ENCODE peak calls at places on chromosome 20, in five cellular contexts. P is MM.1S, M is left lung, S is PC-9, G is AG09309. O is an unnamed sample.
A peak's percentile ranks its signal among the peaks of the same experiment; 100 is the strongest.

GRCh38 chr20:1013566-1014340 is 11.6 kb upstream of the RSPO4 start:
- DNase-seq in P (no peak), M (no peak), S (no peak), G (no peak), O (no peak)

GRCh38 chr20:33444797-33445560 is 1.4 kb upstream of the SNTA1 start:
- DNase-seq in P (peak; percentile 52), M (no peak), S (no peak), G (no peak), O (peak; percentile 13)

GRCh38 chr20:56631990-56632327 is 2.9 kb downstream of the TFAP2C start:
- DNase-seq in P (no peak), M (no peak), S (peak; percentile 21), G (no peak), O (peak; percentile 18)

GRCh38 chr20:13037727-13038126 is 29.0 kb downstream of the SPTLC3 start:
- DNase-seq in P (no peak), M (no peak), S (no peak), G (no peak), O (no peak)

GRCh38 chr20:6698056-6698455 is 69.4 kb upstream of the BMP2 start:
- DNase-seq in P (no peak), M (no peak), S (peak; percentile 67), G (no peak), O (no peak)

GRCh38 chr20:17995967-17996819 is 27.4 kb downstream of the MGME1 start:
- DNase-seq in P (peak; percentile 62), M (no peak), S (no peak), G (peak; percentile 40), O (peak; percentile 70)

GRCh38 chr20:64161595-64162238 is 2.5 kb upstream of the MYT1 start:
- DNase-seq in P (no peak), M (no peak), S (no peak), G (no peak), O (peak; percentile 43)

GRCh38 chr20:11698124-11698523 is 219.6 kb upstream of the BTBD3 start:
- DNase-seq in P (no peak), M (no peak), S (peak; percentile 42), G (no peak), O (no peak)

GRCh38 chr20:59242714-59243626 is 57.4 kb upstream of the EDN3 start:
- DNase-seq in P (no peak), M (no peak), S (peak; percentile 9), G (no peak), O (no peak)

GRCh38 chr20:62356948-62357667 is 10.0 kb downstream of the LAMA5 start:
- DNase-seq in P (no peak), M (no peak), S (peak; percentile 74), G (no peak), O (peak; percentile 78)
- H3K4me3 ChIP-seq in P (no peak overlapping the region), M (no peak overlapping the region), S (peak overlapping the region; percentile 55), G (no peak overlapping the region), O (no peak overlapping the region)

GRCh38 chr20:49979030-49979832 is 3.5 kb upstream of the SNAI1 start:
- DNase-seq in P (peak; percentile 40), M (peak; percentile 48), S (peak; percentile 35), G (no peak), O (no peak)
- TF ChIP-seq CTCF in P (peak; percentile 99), M (peak; percentile 99), S (peak; percentile 100), G (peak; percentile 90), O (peak; percentile 99)

GRCh38 chr20:53579581-53580375 is 13.9 kb downstream of the ZNF217 start:
- DNase-seq in P (no peak), M (peak; percentile 32), S (peak; percentile 94), G (peak; percentile 75), O (peak; percentile 85)

GRCh38 chr20:53580376-53581111 is 13.1 kb downstream of the ZNF217 start:
- DNase-seq in P (no peak), M (peak; percentile 10), S (no peak), G (no peak), O (no peak)

GRCh38 chr20:53581444-53582311 is 12.0 kb downstream of the ZNF217 start:
- DNase-seq in P (peak; percentile 82), M (no peak), S (no peak), G (no peak), O (no peak)

GRCh38 chr20:53579266-53579580 is 14.4 kb downstream of the ZNF217 start:
- DNase-seq in P (no peak), M (peak; percentile 3), S (no peak), G (no peak), O (no peak)

DNA sequence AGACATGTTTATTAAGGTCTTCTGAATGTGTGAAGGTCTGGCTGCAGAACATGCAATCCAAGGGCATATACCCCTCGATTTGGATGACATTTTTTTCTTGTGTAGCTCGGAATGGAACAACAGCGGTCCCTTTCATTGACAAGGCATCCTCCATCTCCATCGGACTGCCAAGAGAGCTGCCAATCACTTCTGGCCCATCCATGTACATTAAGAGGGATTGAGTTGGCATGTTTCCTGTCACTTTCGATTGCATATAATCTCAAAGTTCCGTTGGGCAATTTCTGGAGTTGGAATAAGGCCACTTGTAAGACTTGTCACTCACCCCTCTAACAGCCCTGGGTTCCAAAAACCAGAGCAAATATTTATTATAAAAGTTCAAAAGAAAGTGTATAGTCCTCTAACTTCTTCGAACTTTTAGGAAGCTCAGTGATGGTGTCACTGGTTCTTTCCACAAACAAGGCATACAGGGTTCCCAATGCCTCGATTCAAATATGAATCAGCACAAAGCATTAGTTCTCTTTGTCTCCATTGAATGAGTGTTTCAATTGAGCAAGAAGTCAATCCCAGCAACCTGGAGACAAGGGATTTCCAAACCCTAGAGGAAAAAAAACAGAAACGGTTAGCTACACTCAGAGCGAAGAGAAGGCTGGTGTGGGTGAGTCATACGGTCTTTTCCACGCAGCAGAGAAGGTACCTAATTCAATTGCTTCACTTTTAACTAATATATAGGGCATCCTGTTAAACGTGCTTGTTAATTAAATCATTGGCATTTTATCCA is 10.9 kb downstream of the ZNF217 start:
- DNase-seq in P (no peak), M (no peak), S (peak; percentile 97), G (peak; percentile 91), O (peak; percentile 96)
- H3K4me3 ChIP-seq in P (peak overlapping the region; percentile 70), M (peak overlapping the region; percentile 9), S (peak overlapping the region; percentile 18), G (no peak overlapping the region), O (no peak overlapping the region)

DNA sequence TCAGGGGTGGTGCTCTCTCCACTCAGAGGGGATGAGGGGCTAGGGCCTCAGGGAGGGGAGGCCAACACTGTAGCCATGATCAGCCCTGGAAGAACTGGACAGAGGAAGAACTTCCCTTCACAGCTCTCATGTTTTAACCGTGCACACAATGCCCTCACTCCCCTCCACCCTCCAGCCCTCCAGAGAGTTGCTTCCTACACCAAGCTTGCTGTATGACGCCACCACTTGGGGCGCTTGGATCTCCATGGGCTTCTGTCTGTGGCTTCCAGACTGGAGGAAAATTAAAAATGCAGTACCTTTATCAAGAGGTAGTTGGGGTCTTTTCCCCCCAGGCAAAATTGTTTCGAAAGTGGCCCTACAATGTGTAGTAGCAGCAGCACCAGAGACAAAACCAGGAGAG is 48.4 kb downstream of the ARHGAP40 start:
- DNase-seq in P (no peak), M (no peak), S (no peak), G (no peak), O (no peak)
- TF ChIP-seq CTCF in P (no peak), M (no peak), S (no peak), G (no peak), O (no peak)

DNA sequence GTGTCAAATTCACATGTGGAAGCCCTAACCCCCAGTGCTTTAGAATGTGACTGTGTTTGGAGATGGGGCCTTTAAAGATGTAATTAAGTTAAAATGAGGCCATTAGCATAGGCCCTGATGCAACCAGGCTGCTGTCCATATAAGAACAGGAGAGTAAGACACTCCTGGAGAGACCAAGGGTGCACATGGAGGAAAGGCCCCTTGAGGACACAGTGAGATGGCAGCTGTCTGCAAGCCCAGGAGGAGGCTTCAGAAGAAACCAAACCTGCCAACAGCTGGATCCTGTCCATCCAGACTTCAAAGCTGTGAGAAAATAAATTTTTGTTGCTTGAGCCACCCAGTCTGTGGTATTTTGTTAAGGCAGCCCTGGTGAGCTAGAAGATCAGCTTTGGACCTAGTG is 16.8 kb upstream of the SNRPB2 start:
- DNase-seq in P (no peak), M (no peak), S (no peak), G (no peak), O (no peak)
- H3K4me3 ChIP-seq in P (no peak overlapping the region), M (no peak overlapping the region), S (no peak overlapping the region), G (no peak overlapping the region), O (no peak overlapping the region)

DNA sequence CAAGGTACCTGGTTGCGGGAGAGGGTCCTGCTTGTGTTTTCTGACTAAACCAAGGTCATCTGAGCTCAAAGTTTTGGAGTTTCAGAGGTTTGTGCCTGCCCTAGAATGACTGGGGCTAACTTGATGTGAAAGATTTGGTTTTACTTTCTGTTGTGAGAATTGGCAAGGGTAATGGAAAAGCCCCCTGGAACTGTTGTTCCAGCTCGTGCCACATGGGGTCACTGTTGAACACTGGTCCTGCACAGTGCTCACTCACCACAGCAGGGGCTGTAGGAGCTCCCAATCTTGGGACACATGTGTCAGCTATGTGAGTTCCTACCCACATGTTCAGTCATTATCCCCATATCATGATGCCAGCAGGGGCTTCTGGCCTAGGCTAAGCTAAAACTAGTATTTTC is 6.5 kb downstream of the TGM6 start:
- DNase-seq in P (peak; percentile 81), M (no peak), S (no peak), G (no peak), O (peak; percentile 16)
- TF ChIP-seq CTCF in P (peak; percentile 81), M (no peak), S (peak; percentile 69), G (peak; percentile 40), O (peak; percentile 41)

GRCh38 chr20:34675561-34675960 is 1.3 kb downstream of the PIGU start:
- DNase-seq in P (no peak), M (no peak), S (no peak), G (no peak), O (no peak)
- H3K4me3 ChIP-seq in P (no peak overlapping the region), M (no peak overlapping the region), S (peak overlapping the region; percentile 68), G (no peak overlapping the region), O (no peak overlapping the region)

GRCh38 chr20:44576297-44576696 is 6.1 kb upstream of the PKIG start:
- DNase-seq in P (no peak), M (no peak), S (peak; percentile 42), G (no peak), O (peak; percentile 79)
- TF ChIP-seq CTCF in P (no peak), M (peak; percentile 11), S (peak; percentile 30), G (no peak), O (peak; percentile 59)